ENCODE peak calls at places on chromosomes 5 and 9, in five cellular contexts. L is GM12878, G is H1, X is K562, N is HepG2. R is an unnamed sample.

GRCh38 chr5:60633336-60633735 is 66.6 kb downstream of the DEPDC1B start:
- DNase-seq in N (no peak), X (no peak), L (no peak), G (no peak), R (no peak)

GRCh38 chr5:78509884-78510769 is 138.4 kb downstream of the LHFPL2 start:
- DNase-seq in X (peak; percentile 74), N (no peak), L (no peak), G (no peak), R (no peak)

GRCh38 chr5:60843693-60844428 is at the start of gene ELOVL7:
- DNase-seq in L (no peak), N (peak; percentile 59), G (peak; percentile 70), X (peak; percentile 77), R (peak; percentile 87)

GRCh38 chr9:132182609-132183073 is 20.8 kb downstream of the NTNG2 start:
- DNase-seq in L (no peak), N (no peak), G (no peak), X (no peak), R (peak; percentile 81)

GRCh38 chr5:41793156-41793770 is 77.0 kb downstream of the OXCT1 start:
- DNase-seq in X (no peak), G (no peak), N (no peak), L (no peak), R (peak; percentile 60)

GRCh38 chr9:70478963-70479641 is 64.6 kb upstream of the KLF9 start:
- DNase-seq in G (no peak), L (no peak), X (no peak), N (no peak), R (no peak)

GRCh38 chr9:38033956-38034355 is 35.1 kb downstream of the SHB start:
- DNase-seq in N (no peak), X (no peak), G (no peak), L (no peak), R (no peak)

GRCh38 chr5:164336906-164337305 is 831.5 kb downstream of the MAT2B start:
- DNase-seq in G (no peak), N (no peak), L (no peak), X (no peak), R (no peak)

GRCh38 chr5:38662088-38662487 is 105.6 kb upstream of the LIFR start:
- DNase-seq in L (no peak), X (no peak), N (no peak), G (no peak), R (no peak)

GRCh38 chr9:81686614-81687520 is 2.5 kb downstream of the TLE1 start:
- DNase-seq in L (no peak), N (peak; percentile 100), G (no peak), X (no peak), R (peak; percentile 77)

GRCh38 chr5:171308453-171309275 is at the start of gene TLX3:
- DNase-seq in L (no peak), G (peak; percentile 73), N (no peak), X (no peak), R (peak; percentile 94)

GRCh38 chr5:149030392-149030791 is 32.5 kb downstream of the SH3TC2 start:
- DNase-seq in G (no peak), L (no peak), X (no peak), N (no peak), R (no peak)

GRCh38 chr9:90999425-91000397 is 198.1 kb downstream of the SYK start:
- DNase-seq in L (no peak), G (no peak), N (no peak), X (no peak), R (no peak)

GRCh38 chr9:35738924-35739323 is 6.5 kb downstream of the CREB3 start:
- DNase-seq in N (no peak), G (no peak), X (no peak), L (no peak), R (no peak)

GRCh38 chr9:127862075-127863011 is 7.9 kb upstream of the ENG start:
- DNase-seq in X (peak; percentile 90), L (no peak), G (no peak), N (no peak), R (no peak)

GRCh38 chr5:31347558-31347905 is 154.0 kb downstream of the CDH6 start:
- DNase-seq in G (no peak), N (no peak), X (no peak), L (no peak), R (no peak)

GRCh38 chr5:126718246-126718868 is 58.6 kb upstream of the LMNB1 start:
- DNase-seq in G (peak; percentile 3), X (peak; percentile 20), N (no peak), L (no peak), R (no peak)

GRCh38 chr9:114070188-114071103 is 7.7 kb downstream of the AMBP start:
- DNase-seq in G (no peak), X (no peak), L (no peak), N (no peak), R (no peak)

GRCh38 chr9:133901184-133901835 is 90.8 kb downstream of the VAV2 start:
- DNase-seq in L (no peak), G (no peak), N (no peak), X (no peak), R (no peak)

GRCh38 chr5:73892806-73893205 is 266.8 kb downstream of the ARHGEF28 start:
- DNase-seq in N (no peak), G (no peak), L (no peak), X (no peak), R (no peak)

GRCh38 chr5:172875372-172876279 is 41.6 kb downstream of the ERGIC1 start:
- DNase-seq in X (no peak), G (no peak), L (no peak), N (no peak), R (peak; percentile 51)

GRCh38 chr9:4592886-4593285 is 69.2 kb upstream of the PLPP6 start:
- DNase-seq in L (no peak), N (no peak), G (no peak), X (no peak), R (no peak)

GRCh38 chr9:8694983-8695588 is 895.5 kb upstream of the DMAC1 start:
- DNase-seq in X (no peak), L (no peak), N (no peak), G (no peak), R (no peak)

GRCh38 chr5:127571314-127571713 is 53.9 kb downstream of the PRRC1 start:
- DNase-seq in G (no peak), L (no peak), X (no peak), N (no peak), R (no peak)

GRCh38 chr5:71937906-71938698 is 169.2 kb upstream of the MAP1B start:
- DNase-seq in L (no peak), X (no peak), N (no peak), G (no peak), R (no peak)

DNA sequence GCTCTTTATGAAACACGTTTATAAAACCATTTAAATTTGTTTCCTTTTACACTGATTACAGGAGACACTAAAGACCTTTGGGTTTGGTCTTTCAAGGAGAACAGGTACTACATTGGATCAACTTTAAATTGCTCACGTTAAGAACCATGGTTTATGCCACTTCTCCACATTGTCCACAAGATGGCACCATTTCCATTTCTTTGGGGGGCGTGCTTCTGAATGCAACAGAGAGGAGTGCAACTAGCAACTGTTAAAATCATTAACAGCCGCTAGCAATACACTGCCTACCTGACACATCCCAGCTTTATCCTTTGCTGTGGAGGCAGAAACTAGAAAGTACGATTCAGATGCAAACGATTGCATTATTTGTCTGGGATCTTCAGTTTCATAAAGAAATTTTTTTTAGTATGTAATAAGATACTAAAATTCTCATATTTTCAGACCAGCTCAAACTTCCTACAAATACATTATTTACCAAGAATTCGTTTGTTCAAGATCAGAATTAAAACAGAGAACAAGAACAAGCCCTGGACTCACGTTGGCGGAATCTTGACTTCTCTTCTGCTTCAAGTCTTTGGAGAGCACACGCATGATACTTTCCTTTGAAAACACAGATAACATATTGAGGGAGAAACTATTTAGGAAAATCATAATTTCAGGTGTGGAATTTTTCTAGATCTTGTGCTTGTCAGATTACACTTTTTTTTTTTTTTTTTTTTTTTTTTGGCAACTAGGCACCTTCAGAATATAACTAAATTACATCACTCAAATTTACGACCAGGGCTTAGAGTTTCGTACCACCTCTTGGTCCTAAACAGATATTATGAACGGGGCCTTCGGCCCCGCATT is 702 bp downstream of the CDC20B start:
- DNase-seq in N (peak; percentile 80), X (peak; percentile 76), L (peak; percentile 45), G (no peak), R (peak; percentile 79)
- H3K27me3 ChIP-seq in N (peaks cover 36% of the 10 kb centered on the region), X (no peaks in the 10 kb centered on the region), L (peaks cover 22% of the 10 kb centered on the region), G (peaks cover 48% of the 10 kb centered on the region), R (peaks cover 37% of the 10 kb centered on the region)

DNA sequence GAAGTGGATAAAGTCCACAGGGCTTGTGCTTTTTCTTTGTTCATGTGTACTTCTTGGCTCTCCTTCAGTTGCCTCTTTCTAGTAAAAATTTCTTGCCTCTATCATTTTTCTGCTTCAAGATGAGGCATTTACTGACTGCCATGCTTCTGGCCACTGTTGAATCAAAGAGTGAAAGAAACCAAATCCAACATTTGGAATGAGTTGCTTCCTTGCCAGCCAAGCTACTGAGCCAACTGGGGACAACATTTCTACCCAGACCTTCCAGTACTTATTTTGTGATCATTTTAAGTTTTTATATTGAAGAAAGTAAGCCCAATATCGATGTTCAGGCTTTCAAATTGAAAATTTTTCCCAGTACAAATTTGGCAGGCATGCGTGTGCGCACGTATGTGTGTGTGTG is 73.2 kb downstream of the SNCAIP start:
- DNase-seq in L (no peak), N (no peak), G (no peak), X (no peak), R (no peak)
- TF ChIP-seq CHD2 in L (no peak), N (no peak), G (no peak), X (no peak), R (no peak)

GRCh38 chr9:94648191-94648590 is 8.9 kb upstream of the FBP1 start:
- DNase-seq in L (no peak), G (no peak), X (no peak), N (no peak), R (no peak)

GRCh38 chr9:94650924-94651323 is 11.6 kb upstream of the FBP1 start:
- DNase-seq in L (no peak), G (no peak), X (no peak), N (no peak), R (no peak)

GRCh38 chr9:94644543-94644942 is 5.2 kb upstream of the FBP1 start:
- DNase-seq in X (no peak), L (no peak), N (no peak), G (no peak), R (no peak)

GRCh38 chr9:94645901-94646300 is 6.6 kb upstream of the FBP1 start:
- DNase-seq in N (no peak), L (no peak), G (no peak), X (peak; percentile 18), R (no peak)

DNA sequence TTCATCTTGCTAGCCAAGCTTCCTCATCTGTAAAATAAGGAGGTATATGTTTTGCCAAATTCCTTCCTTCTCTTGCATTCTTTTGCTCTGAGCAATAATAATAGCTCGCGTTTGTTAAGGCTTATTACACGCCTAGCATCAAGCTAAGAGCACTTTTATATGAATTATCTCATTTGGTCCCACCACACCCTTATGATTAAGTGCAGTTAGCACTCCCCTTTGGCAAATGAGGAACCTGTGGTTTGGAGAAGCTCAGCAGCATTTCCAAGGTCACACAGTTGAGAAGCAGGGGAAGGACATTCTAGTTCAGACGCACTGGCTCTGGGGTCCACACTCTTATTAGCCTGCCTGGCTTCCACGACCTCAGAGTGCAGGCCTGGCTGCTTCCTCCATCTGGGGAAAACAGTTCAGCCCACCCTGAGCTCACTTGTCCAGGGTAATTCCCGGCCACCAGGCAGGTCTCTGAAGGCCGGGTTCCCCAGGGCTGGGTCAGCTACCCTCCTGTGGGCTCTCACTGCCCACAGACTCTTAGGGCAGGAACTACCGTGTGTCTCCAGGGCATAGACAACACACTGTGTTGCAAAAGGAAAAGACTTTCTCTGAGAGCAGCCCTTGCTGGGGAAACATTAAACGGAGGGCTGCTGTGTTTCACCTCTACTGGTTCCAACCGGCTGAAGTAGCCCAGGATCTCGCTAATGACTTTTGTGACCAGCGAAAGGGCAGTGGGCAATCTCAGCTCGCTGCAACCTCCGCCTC is 10.0 kb upstream of the FBP1 start:
- DNase-seq in X (no peak), N (no peak), G (no peak), L (no peak), R (no peak)
- H3K9ac ChIP-seq in X (no peak overlapping the region), N (no peak overlapping the region), G (no peak overlapping the region), L (no peak overlapping the region), R (no peak overlapping the region)

GRCh38 chr5:132049093-132049492 is 11.4 kb upstream of the IL3 start:
- DNase-seq in X (no peak), G (no peak), L (no peak), N (no peak), R (no peak)
- H3K27me3 ChIP-seq in X (peaks cover 47% of the 10 kb centered on the region), G (no peaks in the 10 kb centered on the region), L (no peaks in the 10 kb centered on the region), N (peaks cover 25% of the 10 kb centered on the region), R (no peaks in the 10 kb centered on the region)

R was measured in SK-N-SH.